ENCODE peak calls at places on chromosome 2, in eight cellular contexts. Y is HepG2, W is H1, I is HCT116, E is GM23338, Z is endothelial cell of umbilical vein, D is GM12878, B is K562. M is an unnamed sample.

GRCh38 chr2:49687873-49688272 is 533.6 kb upstream of the FSHR start:
- DNase-seq in Y (no peak), W (no peak), I (no peak), E (peak; percentile 15), Z (no peak), D (no peak), B (no peak), M (no peak)

GRCh38 chr2:72027426-72028161 is 120.1 kb downstream of the CYP26B1 start:
- DNase-seq in Y (no peak), W (peak; percentile 45), I (no peak), E (no peak), Z (no peak), D (no peak), B (no peak), M (no peak)

GRCh38 chr2:2719015-2719414 is 387.9 kb upstream of the MYT1L start:
- DNase-seq in Y (no peak), W (no peak), I (no peak), E (no peak), Z (no peak), D (no peak), B (no peak), M (no peak)

GRCh38 chr2:213995400-213996105 is 415.3 kb upstream of the VWC2L start:
- DNase-seq in Y (no peak), W (no peak), I (peak; percentile 63), E (no peak), Z (peak; percentile 82), D (no peak), B (no peak), M (no peak)

GRCh38 chr2:55482186-55482945 is 37.2 kb upstream of the CFAP36 start:
- DNase-seq in Y (no peak), W (no peak), I (no peak), E (peak; percentile 34), Z (peak; percentile 83), D (no peak), B (no peak), M (peak; percentile 37)

GRCh38 chr2:180647206-180647605 is 333.2 kb upstream of the UBE2E3 start:
- DNase-seq in Y (no peak), W (no peak), I (no peak), E (no peak), Z (no peak), D (no peak), B (no peak), M (no peak)

GRCh38 chr2:75064691-75065396 is 106.4 kb downstream of the POLE4 start:
- DNase-seq in Y (peak; percentile 32), W (peak; percentile 90), I (peak; percentile 31), E (peak; percentile 77), Z (peak; percentile 66), D (no peak), B (peak; percentile 63), M (no peak)

GRCh38 chr2:102340778-102341177 is 14.8 kb upstream of the IL18R1 start:
- DNase-seq in Y (no peak), W (no peak), I (no peak), E (no peak), Z (no peak), D (no peak), B (no peak), M (no peak)

GRCh38 chr2:227817940-227818568 is 4.4 kb downstream of the CCL20 start:
- DNase-seq in Y (peak; percentile 95), W (no peak), I (peak; percentile 99), E (peak; percentile 27), Z (peak; percentile 98), D (peak; percentile 45), B (no peak), M (peak; percentile 83)

GRCh38 chr2:241739651-241740050 is 5.2 kb downstream of the D2HGDH start:
- DNase-seq in Y (no peak), W (no peak), I (no peak), E (no peak), Z (no peak), D (no peak), B (no peak), M (no peak)

GRCh38 chr2:20447437-20448245 is 767 bp downstream of the RHOB start:
- DNase-seq in Y (no peak), W (peak; percentile 71), I (no peak), E (peak; percentile 53), Z (peak; percentile 56), D (no peak), B (no peak), M (no peak)

GRCh38 chr2:112794841-112795240 is 10.5 kb upstream of the IL1A start:
- DNase-seq in Y (no peak), W (no peak), I (no peak), E (no peak), Z (no peak), D (no peak), B (no peak), M (no peak)

GRCh38 chr2:37665038-37665437 is 6.4 kb downstream of the CDC42EP3 start:
- DNase-seq in Y (no peak), W (no peak), I (no peak), E (no peak), Z (no peak), D (no peak), B (no peak), M (no peak)

GRCh38 chr2:41967426-41968181 is 80.2 kb upstream of the PKDCC start:
- DNase-seq in Y (no peak), W (no peak), I (no peak), E (no peak), Z (peak; percentile 43), D (no peak), B (no peak), M (no peak)

GRCh38 chr2:59184281-59185020 is 943.3 kb upstream of the FANCL start:
- DNase-seq in Y (no peak), W (no peak), I (no peak), E (no peak), Z (no peak), D (no peak), B (no peak), M (no peak)

GRCh38 chr2:209423562-209424541 is at the start of gene MAP2:
- DNase-seq in Y (peak; percentile 61), W (peak; percentile 89), I (peak; percentile 66), E (peak; percentile 85), Z (peak; percentile 88), D (no peak), B (peak; percentile 68), M (no peak)

GRCh38 chr2:52404866-52405265 is 1362.7 kb upstream of the CHAC2 start:
- DNase-seq in Y (no peak), W (no peak), I (no peak), E (no peak), Z (no peak), D (no peak), B (no peak), M (no peak)

GRCh38 chr2:7773362-7773973 is 856.3 kb downstream of the RNF144A start:
- DNase-seq in Y (no peak), W (no peak), I (peak; percentile 0), E (no peak), Z (no peak), D (peak; percentile 91), B (no peak), M (no peak)
- TF ChIP-seq POLR2AphosphoS5 in Y (no peak), W (no peak), I (no peak), E (no peak), Z (no peak), D (no peak), B (no peak), M (no peak)

GRCh38 chr2:201857326-201857725 is 51.0 kb downstream of the CDK15 start:
- DNase-seq in Y (no peak), W (no peak), I (no peak), E (no peak), Z (no peak), D (no peak), B (no peak), M (no peak)
- TF ChIP-seq EZH2 in Y (no peak), W (no peak), I (no peak), E (no peak), Z (no peak), D (no peak), B (no peak), M (no peak)

DNA sequence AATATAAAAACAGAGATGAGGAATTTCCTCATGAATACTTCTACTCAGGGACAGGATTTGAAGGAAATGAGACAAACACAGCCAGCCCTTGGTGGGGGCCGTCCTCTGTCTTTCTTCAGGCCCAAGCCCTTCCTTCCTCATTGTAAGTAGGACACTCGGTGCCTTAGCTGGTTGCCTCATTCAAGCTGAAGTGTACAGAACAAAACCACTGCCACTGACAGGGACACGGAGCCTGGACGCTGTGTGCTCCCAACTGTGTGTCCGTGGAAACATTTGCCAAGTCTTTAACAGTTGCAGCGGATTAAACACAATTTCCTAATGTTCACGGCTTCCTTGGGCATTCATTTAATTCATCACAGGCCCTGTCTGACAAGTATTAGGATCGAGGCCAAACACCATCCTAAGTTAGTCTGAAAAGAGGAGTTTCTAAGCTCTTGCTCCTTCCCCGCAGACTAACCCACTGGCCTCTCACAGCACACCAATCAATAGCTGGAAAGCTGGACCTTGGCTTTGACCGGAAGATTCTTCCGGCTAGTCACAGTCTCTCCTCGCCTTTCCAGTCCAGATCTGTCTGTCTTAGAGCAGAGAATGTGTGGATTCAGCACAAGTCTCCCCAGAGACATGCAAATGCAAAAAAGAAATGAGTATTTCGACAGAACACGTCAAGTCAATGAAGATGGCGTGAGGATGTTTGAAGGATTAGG is 68.7 kb upstream of the ACSL3 start:
- DNase-seq in Y (no peak), W (no peak), I (no peak), E (no peak), Z (peak; percentile 64), D (no peak), B (no peak), M (no peak)
- H3K4me3 ChIP-seq in Y (no peak overlapping the region), W (no peak overlapping the region), I (no peak overlapping the region), E (no peak overlapping the region), Z (no peak overlapping the region), D (no peak overlapping the region), B (no peak overlapping the region), M (no peak overlapping the region)

GRCh38 chr2:216915548-216916128 is 55.8 kb upstream of the TNP1 start:
- DNase-seq in Y (no peak), W (no peak), I (no peak), E (no peak), Z (no peak), D (no peak), B (no peak), M (no peak)

GRCh38 chr2:216921057-216921456 is 61.2 kb upstream of the TNP1 start:
- DNase-seq in Y (no peak), W (no peak), I (no peak), E (no peak), Z (no peak), D (no peak), B (no peak), M (no peak)

GRCh38 chr2:216916956-216917650 is 57.2 kb upstream of the TNP1 start:
- DNase-seq in Y (no peak), W (no peak), I (no peak), E (no peak), Z (no peak), D (no peak), B (no peak), M (no peak)

GRCh38 chr2:216920150-216920846 is 60.4 kb upstream of the TNP1 start:
- DNase-seq in Y (no peak), W (no peak), I (no peak), E (no peak), Z (no peak), D (no peak), B (peak; percentile 15), M (no peak)

DNA sequence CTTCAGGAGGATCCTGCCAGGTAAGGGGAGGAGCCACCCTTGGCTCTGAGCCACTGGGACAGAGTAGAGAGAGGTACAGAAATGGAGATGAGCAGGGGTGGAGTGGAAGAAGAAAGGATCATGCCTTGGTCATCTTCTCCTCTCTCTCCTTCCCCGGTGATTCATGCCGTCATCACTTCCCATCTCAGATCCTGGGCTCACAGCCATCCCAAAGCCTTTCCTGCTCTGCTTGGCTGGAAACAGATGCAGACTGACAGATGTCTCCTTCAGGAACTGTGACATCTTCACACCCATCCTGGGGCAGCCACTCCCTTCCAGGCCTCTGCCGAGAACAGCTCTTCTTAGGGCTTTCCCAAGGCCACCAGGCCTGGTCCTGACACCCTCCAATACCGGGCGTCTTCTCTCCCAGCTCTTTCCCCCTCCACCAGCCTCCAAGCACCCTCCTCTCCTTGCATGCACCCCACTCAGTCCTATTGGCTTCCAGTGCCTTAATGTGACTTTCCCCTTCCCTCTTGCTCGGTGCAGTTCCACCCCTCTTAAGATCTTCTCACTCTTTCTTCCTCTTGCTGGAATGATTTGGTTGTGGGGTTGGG is 58.3 kb upstream of the TNP1 start:
- DNase-seq in Y (no peak), W (no peak), I (peak; percentile 13), E (no peak), Z (peak; percentile 27), D (no peak), B (no peak), M (no peak)
- TF ChIP-seq POLR2AphosphoS5 in Y (no peak), W (no peak), I (no peak), E (no peak), Z (no peak), D (no peak), B (no peak), M (no peak)